ENCODE peak calls at places on chromosomes 5 and 9, in four cellular contexts. N is PC-9, V is foreskin fibroblast, A is lung. Z is an unnamed sample.

GRCh38 chr9:126752881-126753670 is 51.8 kb upstream of the ZBTB43 start:
- DNase-seq in V (no peak), A (no peak), N (no peak), Z (no peak)

GRCh38 chr9:137095664-137096517 is 9.1 kb downstream of the MAN1B1 start:
- DNase-seq in N (no peak), A (no peak), V (no peak), Z (no peak)

GRCh38 chr5:106610041-106610440 is 1060.7 kb downstream of the EFNA5 start:
- DNase-seq in V (peak; percentile 28), A (no peak), N (no peak), Z (no peak)

GRCh38 chr5:68033029-68033428 is 182.5 kb upstream of the PIK3R1 start:
- DNase-seq in V (no peak), N (no peak), A (no peak), Z (no peak)

GRCh38 chr5:159208508-159209437 is 580 bp downstream of the RNF145 start:
- DNase-seq in A (no peak), N (no peak), V (peak; percentile 60), Z (peak; percentile 33)

GRCh38 chr5:179238628-179238970 is 106.7 kb downstream of the ADAMTS2 start:
- DNase-seq in A (no peak), N (no peak), V (no peak), Z (no peak)

GRCh38 chr5:159945359-159945758 is 29.1 kb downstream of the ADRA1B start:
- DNase-seq in A (no peak), N (no peak), V (no peak), Z (no peak)

GRCh38 chr9:137492464-137493162 is 33.5 kb upstream of the NSMF start:
- DNase-seq in N (peak; percentile 53), V (no peak), A (no peak), Z (no peak)

GRCh38 chr9:123318192-123318591 is 37.8 kb upstream of the CRB2 start:
- DNase-seq in A (no peak), V (no peak), N (no peak), Z (no peak)

GRCh38 chr5:177473461-177473991 is at the start of gene DBN1:
- DNase-seq in A (no peak), N (no peak), V (peak; percentile 85), Z (peak; percentile 66)

GRCh38 chr5:4375640-4376039 is 764.5 kb upstream of the ADAMTS16 start:
- DNase-seq in A (no peak), V (no peak), N (no peak), Z (no peak)

GRCh38 chr9:133843250-133843649 is 105.1 kb upstream of the SARDH start:
- DNase-seq in A (no peak), N (no peak), V (no peak), Z (no peak)

GRCh38 chr5:859798-860296 is 9.1 kb upstream of the ZDHHC11 start:
- DNase-seq in N (no peak), V (no peak), A (no peak), Z (no peak)

GRCh38 chr5:99122976-99123375 is 194.2 kb upstream of the CHD1 start:
- DNase-seq in A (no peak), N (no peak), V (no peak), Z (no peak)

GRCh38 chr5:143644751-143645150 is 167.2 kb upstream of the HMHB1 start:
- DNase-seq in N (no peak), V (no peak), A (no peak), Z (no peak)

GRCh38 chr9:16659096-16659495 is 211.4 kb downstream of the BNC2 start:
- DNase-seq in N (no peak), A (no peak), V (no peak), Z (no peak)

GRCh38 chr5:103435136-103435914 is 127.3 kb downstream of the NUDT12 start:
- DNase-seq in N (no peak), A (no peak), V (no peak), Z (peak; percentile 87)

DNA sequence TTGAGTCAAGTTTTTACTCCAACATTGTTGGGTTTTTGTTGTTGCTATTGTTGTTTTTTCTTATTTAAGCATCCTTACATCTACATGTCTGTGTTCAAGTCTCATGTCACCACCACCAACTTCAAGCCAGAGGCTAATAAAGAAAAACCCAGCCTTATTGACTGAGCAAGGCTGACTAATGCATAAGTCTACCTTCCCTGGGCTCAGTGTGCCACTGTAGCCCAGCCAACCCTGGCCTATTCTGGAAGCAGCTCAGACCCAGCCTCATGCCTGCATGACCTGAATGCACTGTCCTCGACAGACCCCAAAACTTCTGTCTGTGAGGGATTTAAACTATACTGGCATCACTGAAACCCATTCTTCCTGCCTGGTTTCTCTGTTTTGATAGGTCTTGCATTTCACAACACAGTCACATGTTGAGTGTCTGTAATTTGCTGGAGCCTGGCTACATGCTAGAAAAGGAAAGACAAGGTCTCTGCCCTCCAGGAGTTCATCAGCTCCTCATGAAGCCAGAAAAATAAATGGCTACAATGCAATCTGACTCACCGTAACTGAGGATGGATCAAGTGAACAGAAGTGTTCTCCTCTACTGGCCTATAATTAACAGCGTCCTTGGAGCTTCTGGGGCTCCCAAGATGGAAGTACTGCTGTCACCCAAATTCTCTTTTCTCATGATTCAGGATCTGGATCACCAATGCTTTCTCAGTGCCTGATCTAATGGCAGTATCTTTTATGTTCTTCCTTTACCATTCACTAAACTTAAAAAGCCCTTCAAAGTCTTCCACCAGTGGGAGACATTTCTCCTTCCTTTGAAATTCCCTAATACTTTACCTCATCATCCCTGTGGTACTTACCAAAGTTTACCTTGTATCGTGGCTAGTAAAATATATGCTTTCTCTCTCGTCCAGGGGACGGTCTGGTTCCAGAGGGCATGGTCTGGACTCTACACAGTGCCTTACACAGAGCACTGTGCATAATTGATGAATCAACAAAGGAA is 103.9 kb upstream of the IFNE start:
- DNase-seq in V (peak; percentile 69), A (no peak), N (no peak), Z (peak; percentile 44)
- TF ChIP-seq CTCF in V (peak; percentile 37), A (no peak), N (no peak), Z (peak; percentile 36)

GRCh38 chr5:116454417-116454927 is 120.2 kb downstream of the SEMA6A start:
- DNase-seq in V (peak; percentile 93), N (no peak), A (no peak), Z (peak; percentile 79)
- H3K4me3 ChIP-seq in V (no peak overlapping the region), N (no peak overlapping the region), A (no peak overlapping the region), Z (no peak overlapping the region)

DNA sequence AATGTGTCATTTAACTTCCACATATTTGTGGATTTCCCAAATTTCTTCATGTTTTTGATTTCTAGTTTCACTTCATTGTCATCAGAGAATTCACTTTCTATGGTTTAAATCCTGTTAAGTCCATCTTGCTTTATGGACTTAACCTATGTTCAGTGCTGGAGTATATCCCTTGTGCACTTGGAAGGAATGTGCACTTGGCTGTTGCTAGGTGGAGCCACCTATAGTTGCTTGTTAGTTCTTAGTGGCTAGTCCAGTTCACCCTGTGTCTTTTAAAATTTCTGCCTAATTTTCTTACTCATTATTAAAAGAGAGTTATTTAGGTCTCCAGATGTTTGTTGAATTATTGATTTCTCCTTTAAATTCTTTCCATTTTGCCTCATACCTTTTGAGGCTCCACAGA is 1472.5 kb upstream of the CDH6 start:
- DNase-seq in V (no peak), A (no peak), N (no peak), Z (no peak)
- TF ChIP-seq CTCF in V (no peak), A (no peak), N (no peak), Z (no peak)

GRCh38 chr5:140795259-140795641 is 598 bp downstream of the PCDHA2 start:
- DNase-seq in N (no peak), A (no peak), V (peak; percentile 5), Z (no peak)
- H3K4me3 ChIP-seq in N (no peak overlapping the region), A (no peak overlapping the region), V (no peak overlapping the region), Z (no peak overlapping the region)

DNA sequence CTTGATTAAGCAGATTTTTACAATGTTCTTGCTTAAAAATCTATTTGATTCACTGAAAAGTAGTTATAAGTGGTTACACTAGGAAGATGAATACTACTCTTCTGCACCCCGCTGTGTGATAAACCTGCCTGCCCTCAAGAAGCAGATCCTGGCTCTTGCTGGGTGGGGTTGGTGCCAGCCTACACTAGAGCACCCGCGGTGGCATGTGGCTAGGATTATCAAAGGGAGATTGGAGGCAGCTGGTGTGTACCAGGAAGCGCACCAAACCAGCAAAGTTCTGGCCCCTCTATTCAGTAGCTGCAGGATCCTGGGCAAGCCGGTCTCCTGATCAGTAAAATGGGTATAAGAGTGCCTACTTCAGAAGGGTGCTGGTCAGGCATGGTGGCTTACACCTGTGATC is 43.5 kb downstream of the PRLR start:
- DNase-seq in A (no peak), V (no peak), N (no peak), Z (no peak)
- TF ChIP-seq CTCF in A (no peak), V (no peak), N (no peak), Z (no peak)

DNA sequence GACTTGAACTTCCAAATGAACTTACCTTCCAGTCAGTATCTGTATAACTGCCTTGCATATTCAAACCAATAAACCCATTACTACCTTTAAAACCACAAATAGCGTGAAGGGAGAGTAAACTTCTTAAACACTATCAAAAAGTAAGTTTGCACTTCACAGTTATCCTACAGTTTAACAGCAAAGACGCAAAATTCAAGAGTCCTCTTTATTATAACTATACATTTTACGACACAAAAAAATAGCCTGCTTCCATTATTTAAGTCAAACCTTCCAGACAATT is 1.8 kb downstream of the PTBP3 start:
- DNase-seq in V (no peak), A (no peak), N (no peak), Z (no peak)
- H3K4me3 ChIP-seq in V (peak overlapping the region; percentile 88), A (no peak overlapping the region), N (peak overlapping the region; percentile 89), Z (peak overlapping the region; percentile 90)

DNA sequence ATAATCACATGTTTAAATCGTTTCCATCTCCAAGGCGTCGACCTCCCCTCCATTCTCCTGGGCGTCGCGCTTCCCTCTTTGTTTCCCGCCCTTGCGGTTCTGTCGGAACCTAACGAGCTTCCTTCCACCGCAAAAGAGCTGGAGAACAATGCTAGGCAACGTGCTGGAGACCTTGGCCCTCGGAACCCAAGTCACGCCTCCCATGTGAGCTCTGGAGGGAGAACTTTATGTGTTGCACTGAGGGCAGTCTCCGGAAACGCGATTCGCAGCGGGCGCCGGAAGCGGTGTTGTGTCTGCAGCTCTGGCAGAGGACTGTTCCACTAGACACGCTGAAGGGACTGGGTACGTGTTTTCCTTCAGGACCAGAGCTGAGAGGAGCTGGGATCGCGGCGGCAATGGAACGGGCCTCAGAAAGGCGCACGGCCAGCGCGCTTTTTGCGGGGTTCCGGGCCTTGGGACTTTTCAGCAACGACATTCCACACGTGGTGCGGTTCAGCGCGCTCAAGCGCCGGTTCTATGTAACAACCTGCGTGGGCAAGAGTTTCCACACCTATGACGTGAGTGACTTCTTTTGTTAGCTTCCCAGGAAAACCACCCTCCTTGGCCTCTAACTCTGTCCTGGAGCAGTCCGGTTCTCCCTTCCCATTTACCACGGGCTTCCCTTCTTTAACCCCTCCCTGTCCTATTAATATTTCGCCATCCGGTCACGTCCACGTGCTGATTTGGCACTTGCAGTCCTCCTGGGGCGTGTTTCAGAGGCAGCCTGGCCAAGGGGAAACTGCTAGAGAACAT is at the start of gene WDR36:
- DNase-seq in A (peak; percentile 91), N (peak; percentile 75), V (peak; percentile 96), Z (peak; percentile 95)
- TF ChIP-seq CTCF in A (no peak), N (no peak), V (no peak), Z (no peak)

GRCh38 chr5:61447780-61448495 is 115.9 kb downstream of the ZSWIM6 start:
- DNase-seq in N (no peak), V (no peak), A (no peak), Z (no peak)

GRCh38 chr5:61450880-61451279 is 118.8 kb downstream of the ZSWIM6 start:
- DNase-seq in V (peak; percentile 64), N (no peak), A (no peak), Z (peak; percentile 82)

GRCh38 chr5:61449756-61450155 is 117.7 kb downstream of the ZSWIM6 start:
- DNase-seq in N (no peak), A (no peak), V (no peak), Z (no peak)

GRCh38 chr5:61455179-61456006 is 123.3 kb downstream of the ZSWIM6 start:
- DNase-seq in A (no peak), N (no peak), V (no peak), Z (no peak)

GRCh38 chr5:61450170-61450815 is 118.2 kb downstream of the ZSWIM6 start:
- DNase-seq in V (peak; percentile 88), A (no peak), N (peak; percentile 56), Z (peak; percentile 86)
- H3K4me3 ChIP-seq in V (no peak overlapping the region), A (no peak overlapping the region), N (no peak overlapping the region), Z (no peak overlapping the region)

Z was measured in cardiac fibroblast.